ENCODE peak calls at places on chromosomes 11 and 22, in eight cellular contexts. J, C, D, N, V, T, E and O are unnamed samples.

GRCh38 chr22:37749831-37750595 is 53.2 kb downstream of the TRIOBP start:
- DNase-seq in J (no peak), C (no peak), D (peak; percentile 45), N (no peak), V (no peak), T (no peak), E (no peak), O (no peak)

GRCh38 chr11:13242564-13242963 is 35.0 kb upstream of the BMAL1 start:
- DNase-seq in J (no peak), C (no peak), D (no peak), N (no peak), V (no peak), T (no peak), E (no peak), O (no peak)

GRCh38 chr11:69377029-69377952 is 83.3 kb downstream of the MYEOV start:
- DNase-seq in J (no peak), C (no peak), D (peak; percentile 32), N (no peak), V (no peak), T (peak; percentile 66), E (no peak), O (no peak)

GRCh38 chr11:96155627-96156378 is 187.2 kb downstream of the MAML2 start:
- DNase-seq in J (no peak), C (no peak), D (peak; percentile 83), N (no peak), V (no peak), T (peak; percentile 59), E (no peak), O (peak; percentile 46)

GRCh38 chr11:61834278-61835004 is 6.3 kb downstream of the FADS2 start:
- DNase-seq in J (peak; percentile 36), C (no peak), D (no peak), N (peak; percentile 44), V (peak; percentile 42), T (no peak), E (peak; percentile 91), O (peak; percentile 85)

GRCh38 chr22:23450434-23450795 is 129.7 kb downstream of the IGLL1 start:
- DNase-seq in J (no peak), C (no peak), D (no peak), N (no peak), V (no peak), T (no peak), E (no peak), O (no peak)

GRCh38 chr11:111309516-111309915 is 11.2 kb downstream of the POU2AF3 start:
- DNase-seq in J (no peak), C (no peak), D (no peak), N (no peak), V (no peak), T (no peak), E (no peak), O (no peak)

GRCh38 chr11:118241191-118242098 is 10.7 kb downstream of the MPZL3 start:
- DNase-seq in J (peak; percentile 54), C (no peak), D (peak; percentile 59), N (peak; percentile 43), V (peak; percentile 29), T (peak; percentile 43), E (peak; percentile 66), O (peak; percentile 57)

GRCh38 chr11:127651175-127651887 is 650.8 kb upstream of the KIRREL3 start:
- DNase-seq in J (no peak), C (no peak), D (no peak), N (no peak), V (no peak), T (no peak), E (no peak), O (no peak)

GRCh38 chr11:15873501-15873900 is 482.8 kb downstream of the SOX6 start:
- DNase-seq in J (no peak), C (no peak), D (no peak), N (no peak), V (no peak), T (no peak), E (no peak), O (no peak)

GRCh38 chr22:28142361-28142801 is 223.3 kb upstream of the PITPNB start:
- DNase-seq in J (no peak), C (peak; percentile 8), D (peak; percentile 34), N (no peak), V (no peak), T (no peak), E (no peak), O (no peak)

GRCh38 chr11:92387882-92388281 is 163.3 kb downstream of the FAT3 start:
- DNase-seq in J (no peak), C (no peak), D (no peak), N (no peak), V (no peak), T (no peak), E (no peak), O (no peak)

GRCh38 chr22:47811971-47812370 is 1049.5 kb downstream of the TBC1D22A start:
- DNase-seq in J (no peak), C (no peak), D (no peak), N (no peak), V (no peak), T (no peak), E (no peak), O (no peak)

GRCh38 chr11:120273432-120273831 is 33.5 kb downstream of the POU2F3 start:
- DNase-seq in J (no peak), C (no peak), D (no peak), N (no peak), V (no peak), T (no peak), E (no peak), O (no peak)

GRCh38 chr22:38136607-38137006 is 26.1 kb upstream of the BAIAP2L2 start:
- DNase-seq in J (no peak), C (no peak), D (no peak), N (no peak), V (no peak), T (no peak), E (no peak), O (no peak)

GRCh38 chr22:46087816-46088277 is 62.5 kb upstream of the PPARA start:
- DNase-seq in J (no peak), C (peak; percentile 77), D (peak; percentile 82), N (no peak), V (no peak), T (peak; percentile 76), E (no peak), O (no peak)

GRCh38 chr11:58927393-58928081 is 11.8 kb upstream of the GLYATL1 start:
- DNase-seq in J (peak; percentile 12), C (peak; percentile 87), D (peak; percentile 73), N (no peak), V (peak; percentile 36), T (peak; percentile 74), E (no peak), O (no peak)

GRCh38 chr11:135019343-135019742 is 607.3 kb upstream of the B3GAT1 start:
- DNase-seq in J (no peak), C (no peak), D (no peak), N (no peak), V (no peak), T (no peak), E (no peak), O (no peak)

GRCh38 chr11:94597896-94598295 is 30.7 kb downstream of the PIWIL4 start:
- DNase-seq in J (no peak), C (no peak), D (no peak), N (no peak), V (no peak), T (no peak), E (no peak), O (no peak)

GRCh38 chr11:113546757-113547507 is 71.7 kb upstream of the DRD2 start:
- DNase-seq in J (no peak), C (no peak), D (no peak), N (no peak), V (no peak), T (no peak), E (no peak), O (no peak)

GRCh38 chr11:95892892-95893570 is 30.9 kb downstream of the MTMR2 start:
- DNase-seq in J (no peak), C (no peak), D (peak; percentile 66), N (no peak), V (no peak), T (no peak), E (no peak), O (no peak)

GRCh38 chr11:34174411-34175041 is 69.1 kb downstream of the NAT10 start:
- DNase-seq in J (peak; percentile 83), C (peak; percentile 92), D (peak; percentile 66), N (peak; percentile 76), V (peak; percentile 75), T (peak; percentile 68), E (peak; percentile 56), O (peak; percentile 25)

GRCh38 chr22:41446057-41446501 is 522 bp downstream of the TOB2 start:
- DNase-seq in J (no peak), C (no peak), D (no peak), N (peak; percentile 5), V (no peak), T (peak; percentile 35), E (no peak), O (no peak)

GRCh38 chr11:64926689-64927088 is 2.2 kb downstream of the PPP2R5B start:
- DNase-seq in J (no peak), C (no peak), D (no peak), N (no peak), V (no peak), T (no peak), E (no peak), O (no peak)

GRCh38 chr11:89613916-89614315 is 96.2 kb upstream of the TRIM77 start:
- DNase-seq in J (no peak), C (no peak), D (no peak), N (no peak), V (no peak), T (no peak), E (no peak), O (no peak)

GRCh38 chr11:102494216-102494615 is 36.3 kb downstream of the MMP7 start:
- DNase-seq in J (no peak), C (no peak), D (peak; percentile 63), N (no peak), V (no peak), T (peak; percentile 54), E (no peak), O (no peak)

GRCh38 chr11:121237686-121238658 is 54.6 kb upstream of the SC5D start:
- DNase-seq in J (no peak), C (no peak), D (no peak), N (no peak), V (no peak), T (no peak), E (no peak), O (no peak)

GRCh38 chr11:117437791-117438130 is 110.1 kb downstream of the CEP164 start:
- DNase-seq in J (no peak), C (no peak), D (no peak), N (no peak), V (no peak), T (no peak), E (no peak), O (no peak)

GRCh38 chr22:32123657-32124056 is 35.4 kb downstream of the C22orf42 start:
- DNase-seq in J (no peak), C (peak; percentile 18), D (no peak), N (no peak), V (no peak), T (no peak), E (no peak), O (no peak)

GRCh38 chr11:76792505-76793264 is 9.5 kb downstream of the TSKU start:
- DNase-seq in J (no peak), C (no peak), D (no peak), N (no peak), V (no peak), T (peak; percentile 2), E (no peak), O (no peak)

GRCh38 chr11:124844664-124845079 is 20.6 kb upstream of the ROBO3 start:
- DNase-seq in J (no peak), C (no peak), D (no peak), N (no peak), V (no peak), T (no peak), E (no peak), O (no peak)

GRCh38 chr11:8749202-8749601 is 66.6 kb downstream of the RPL27A start:
- DNase-seq in J (no peak), C (no peak), D (no peak), N (no peak), V (no peak), T (peak; percentile 51), E (no peak), O (no peak)

GRCh38 chr11:120035756-120036155 is 102.2 kb downstream of the TRIM29 start:
- DNase-seq in J (no peak), C (no peak), D (no peak), N (no peak), V (no peak), T (no peak), E (no peak), O (no peak)